ENCODE peak calls at places on chromosome 11, in eight cellular contexts. One of them, this sample, is unnamed.

GRCh38 chr11:721913-722811 is 16.1 kb downstream of the EPS8L2 start:
- DNase-seq in NCI-H1105: peak; percentile 71
- DNase-seq in foreskin fibroblast: no peak
- DNase-seq in nucleus accumbens: no peak
- DNase-seq in GM06990: no peak
- DNase-seq in naive thymus-derived CD8-positive, alpha-beta T cell: peak; percentile 53
- DNase-seq in BE2C: no peak
- DNase-seq in left ventricle myocardium inferior: no peak
- DNase-seq in this sample: no peak

GRCh38 chr11:28963189-28963588 is 855.0 kb downstream of the METTL15 start:
- DNase-seq in GM06990: no peak
- DNase-seq in naive thymus-derived CD8-positive, alpha-beta T cell: no peak
- DNase-seq in left ventricle myocardium inferior: no peak
- DNase-seq in BE2C: no peak
- DNase-seq in foreskin fibroblast: peak; percentile 46
- DNase-seq in nucleus accumbens: no peak
- DNase-seq in NCI-H1105: no peak
- DNase-seq in this sample: no peak

GRCh38 chr11:117299351-117300300 is 8.5 kb downstream of the BACE1-AS start:
- DNase-seq in BE2C: peak; percentile 24
- DNase-seq in GM06990: no peak
- DNase-seq in nucleus accumbens: no peak
- DNase-seq in left ventricle myocardium inferior: no peak
- DNase-seq in naive thymus-derived CD8-positive, alpha-beta T cell: no peak
- DNase-seq in NCI-H1105: no peak
- DNase-seq in foreskin fibroblast: no peak
- DNase-seq in this sample: peak; percentile 31

GRCh38 chr11:64353101-64353738 is 5.7 kb upstream of the RPS6KA4 start:
- DNase-seq in GM06990: no peak
- DNase-seq in foreskin fibroblast: no peak
- DNase-seq in nucleus accumbens: no peak
- DNase-seq in left ventricle myocardium inferior: no peak
- DNase-seq in naive thymus-derived CD8-positive, alpha-beta T cell: no peak
- DNase-seq in NCI-H1105: peak; percentile 63
- DNase-seq in BE2C: peak; percentile 9
- DNase-seq in this sample: no peak

GRCh38 chr11:134313821-134314607 is 17.8 kb upstream of the GLB1L2 start:
- DNase-seq in left ventricle myocardium inferior: no peak
- DNase-seq in nucleus accumbens: no peak
- DNase-seq in GM06990: no peak
- DNase-seq in naive thymus-derived CD8-positive, alpha-beta T cell: no peak
- DNase-seq in foreskin fibroblast: no peak
- DNase-seq in BE2C: no peak
- DNase-seq in NCI-H1105: no peak
- DNase-seq in this sample: no peak

GRCh38 chr11:74321487-74322188 is 10.2 kb upstream of the P4HA3 start:
- DNase-seq in left ventricle myocardium inferior: no peak
- DNase-seq in nucleus accumbens: no peak
- DNase-seq in NCI-H1105: peak; percentile 4
- DNase-seq in naive thymus-derived CD8-positive, alpha-beta T cell: peak; percentile 24
- DNase-seq in foreskin fibroblast: peak; percentile 73
- DNase-seq in GM06990: no peak
- DNase-seq in BE2C: peak; percentile 34
- DNase-seq in this sample: no peak

GRCh38 chr11:103532133-103532788 is 423.0 kb downstream of the DYNC2H1 start:
- DNase-seq in BE2C: no peak
- DNase-seq in foreskin fibroblast: peak; percentile 69
- DNase-seq in GM06990: no peak
- DNase-seq in nucleus accumbens: no peak
- DNase-seq in left ventricle myocardium inferior: no peak
- DNase-seq in NCI-H1105: no peak
- DNase-seq in naive thymus-derived CD8-positive, alpha-beta T cell: no peak
- DNase-seq in this sample: no peak

GRCh38 chr11:70307176-70307575 is 36.7 kb downstream of the PPFIA1 start:
- DNase-seq in foreskin fibroblast: no peak
- DNase-seq in NCI-H1105: no peak
- DNase-seq in GM06990: no peak
- DNase-seq in BE2C: no peak
- DNase-seq in naive thymus-derived CD8-positive, alpha-beta T cell: no peak
- DNase-seq in nucleus accumbens: no peak
- DNase-seq in left ventricle myocardium inferior: no peak
- DNase-seq in this sample: no peak

GRCh38 chr11:56331861-56332491 is 13.9 kb upstream of the OR8K1 start:
- DNase-seq in BE2C: no peak
- DNase-seq in GM06990: no peak
- DNase-seq in NCI-H1105: no peak
- DNase-seq in left ventricle myocardium inferior: no peak
- DNase-seq in nucleus accumbens: no peak
- DNase-seq in naive thymus-derived CD8-positive, alpha-beta T cell: no peak
- DNase-seq in foreskin fibroblast: no peak
- DNase-seq in this sample: no peak

GRCh38 chr11:834371-835316 is 1.9 kb downstream of the CD151 start:
- DNase-seq in nucleus accumbens: peak; percentile 42
- DNase-seq in naive thymus-derived CD8-positive, alpha-beta T cell: no peak
- DNase-seq in left ventricle myocardium inferior: peak; percentile 82
- DNase-seq in BE2C: no peak
- DNase-seq in foreskin fibroblast: peak; percentile 91
- DNase-seq in GM06990: no peak
- DNase-seq in NCI-H1105: no peak
- DNase-seq in this sample: no peak

GRCh38 chr11:69113646-69114340 is 41.9 kb upstream of the SMIM38 start:
- DNase-seq in BE2C: no peak
- DNase-seq in foreskin fibroblast: no peak
- DNase-seq in NCI-H1105: no peak
- DNase-seq in nucleus accumbens: no peak
- DNase-seq in GM06990: no peak
- DNase-seq in naive thymus-derived CD8-positive, alpha-beta T cell: no peak
- DNase-seq in left ventricle myocardium inferior: no peak
- DNase-seq in this sample: no peak

GRCh38 chr11:122628691-122629555 is 26.6 kb upstream of the UBASH3B start:
- DNase-seq in BE2C: peak; percentile 62
- DNase-seq in NCI-H1105: peak; percentile 70
- DNase-seq in nucleus accumbens: peak; percentile 69
- DNase-seq in naive thymus-derived CD8-positive, alpha-beta T cell: peak; percentile 70
- DNase-seq in foreskin fibroblast: peak; percentile 69
- DNase-seq in left ventricle myocardium inferior: peak; percentile 45
- DNase-seq in GM06990: no peak
- DNase-seq in this sample: peak; percentile 69

GRCh38 chr11:119298726-119299125 is 18.2 kb downstream of the MCAM start:
- DNase-seq in naive thymus-derived CD8-positive, alpha-beta T cell: no peak
- DNase-seq in NCI-H1105: no peak
- DNase-seq in GM06990: no peak
- DNase-seq in nucleus accumbens: no peak
- DNase-seq in BE2C: no peak
- DNase-seq in foreskin fibroblast: no peak
- DNase-seq in left ventricle myocardium inferior: peak; percentile 65
- DNase-seq in this sample: no peak

GRCh38 chr11:134578807-134579708 is 167.0 kb upstream of the B3GAT1 start:
- DNase-seq in GM06990: no peak
- DNase-seq in left ventricle myocardium inferior: no peak
- DNase-seq in nucleus accumbens: no peak
- DNase-seq in naive thymus-derived CD8-positive, alpha-beta T cell: no peak
- DNase-seq in BE2C: peak; percentile 53
- DNase-seq in NCI-H1105: no peak
- DNase-seq in foreskin fibroblast: no peak
- DNase-seq in this sample: no peak

GRCh38 chr11:120208777-120209176 is 2.1 kb upstream of the OAF start:
- DNase-seq in naive thymus-derived CD8-positive, alpha-beta T cell: no peak
- DNase-seq in NCI-H1105: no peak
- DNase-seq in foreskin fibroblast: peak; percentile 76
- DNase-seq in BE2C: no peak
- DNase-seq in left ventricle myocardium inferior: no peak
- DNase-seq in GM06990: no peak
- DNase-seq in nucleus accumbens: no peak
- DNase-seq in this sample: no peak

GRCh38 chr11:55054723-55055122 is 207.2 kb upstream of the TRIM48 start:
- DNase-seq in left ventricle myocardium inferior: no peak
- DNase-seq in BE2C: no peak
- DNase-seq in NCI-H1105: no peak
- DNase-seq in foreskin fibroblast: no peak
- DNase-seq in GM06990: no peak
- DNase-seq in nucleus accumbens: no peak
- DNase-seq in naive thymus-derived CD8-positive, alpha-beta T cell: no peak
- DNase-seq in this sample: no peak

GRCh38 chr11:73787051-73787642 is 527 bp upstream of the MRPL48 start:
- DNase-seq in NCI-H1105: no peak
- DNase-seq in BE2C: no peak
- DNase-seq in naive thymus-derived CD8-positive, alpha-beta T cell: no peak
- DNase-seq in GM06990: no peak
- DNase-seq in nucleus accumbens: peak; percentile 15
- DNase-seq in foreskin fibroblast: no peak
- DNase-seq in left ventricle myocardium inferior: no peak
- DNase-seq in this sample: peak; percentile 15

GRCh38 chr11:79486239-79486984 is 45.6 kb upstream of the TENM4 start:
- DNase-seq in NCI-H1105: no peak
- DNase-seq in foreskin fibroblast: no peak
- DNase-seq in BE2C: no peak
- DNase-seq in GM06990: no peak
- DNase-seq in naive thymus-derived CD8-positive, alpha-beta T cell: no peak
- DNase-seq in nucleus accumbens: no peak
- DNase-seq in left ventricle myocardium inferior: no peak
- DNase-seq in this sample: no peak

GRCh38 chr11:1762537-1763302 is 1.0 kb downstream of the CTSD start:
- DNase-seq in GM06990: no peak
- DNase-seq in left ventricle myocardium inferior: peak; percentile 61
- DNase-seq in BE2C: no peak
- DNase-seq in nucleus accumbens: no peak
- DNase-seq in NCI-H1105: peak; percentile 24
- DNase-seq in naive thymus-derived CD8-positive, alpha-beta T cell: no peak
- DNase-seq in foreskin fibroblast: no peak
- DNase-seq in this sample: no peak

GRCh38 chr11:122230387-122230760 is 114.4 kb upstream of the BLID start:
- DNase-seq in left ventricle myocardium inferior: no peak
- DNase-seq in nucleus accumbens: no peak
- DNase-seq in naive thymus-derived CD8-positive, alpha-beta T cell: no peak
- DNase-seq in BE2C: no peak
- DNase-seq in GM06990: no peak
- DNase-seq in foreskin fibroblast: no peak
- DNase-seq in NCI-H1105: no peak
- DNase-seq in this sample: no peak

GRCh38 chr11:76795936-76796441 is 12.8 kb downstream of the TSKU start:
- DNase-seq in nucleus accumbens: no peak
- DNase-seq in foreskin fibroblast: no peak
- DNase-seq in naive thymus-derived CD8-positive, alpha-beta T cell: no peak
- DNase-seq in NCI-H1105: no peak
- DNase-seq in left ventricle myocardium inferior: no peak
- DNase-seq in BE2C: no peak
- DNase-seq in GM06990: no peak
- DNase-seq in this sample: no peak

GRCh38 chr11:64839887-64840782 is 4.3 kb downstream of the CDC42BPG start:
- DNase-seq in left ventricle myocardium inferior: no peak
- DNase-seq in BE2C: no peak
- DNase-seq in foreskin fibroblast: no peak
- DNase-seq in NCI-H1105: no peak
- DNase-seq in nucleus accumbens: no peak
- DNase-seq in GM06990: no peak
- DNase-seq in naive thymus-derived CD8-positive, alpha-beta T cell: no peak
- DNase-seq in this sample: no peak

GRCh38 chr11:34318111-34319037 is 39.4 kb downstream of the ABTB2 start:
- DNase-seq in BE2C: no peak
- DNase-seq in naive thymus-derived CD8-positive, alpha-beta T cell: no peak
- DNase-seq in left ventricle myocardium inferior: no peak
- DNase-seq in NCI-H1105: no peak
- DNase-seq in foreskin fibroblast: peak; percentile 21
- DNase-seq in GM06990: no peak
- DNase-seq in nucleus accumbens: no peak
- DNase-seq in this sample: no peak

GRCh38 chr11:108817971-108818370 is 153.1 kb downstream of the DDX10 start:
- DNase-seq in BE2C: no peak
- DNase-seq in GM06990: no peak
- DNase-seq in left ventricle myocardium inferior: no peak
- DNase-seq in naive thymus-derived CD8-positive, alpha-beta T cell: no peak
- DNase-seq in foreskin fibroblast: no peak
- DNase-seq in nucleus accumbens: no peak
- DNase-seq in NCI-H1105: no peak
- DNase-seq in this sample: no peak

GRCh38 chr11:14150878-14151277 is 188.4 kb downstream of the SPON1 start:
- DNase-seq in nucleus accumbens: no peak
- DNase-seq in naive thymus-derived CD8-positive, alpha-beta T cell: no peak
- DNase-seq in left ventricle myocardium inferior: no peak
- DNase-seq in NCI-H1105: no peak
- DNase-seq in foreskin fibroblast: no peak
- DNase-seq in BE2C: no peak
- DNase-seq in GM06990: no peak
- DNase-seq in this sample: no peak

GRCh38 chr11:47121056-47121455 is 55.6 kb downstream of the ARFGAP2 start:
- DNase-seq in BE2C: no peak
- DNase-seq in NCI-H1105: no peak
- DNase-seq in naive thymus-derived CD8-positive, alpha-beta T cell: no peak
- DNase-seq in foreskin fibroblast: no peak
- DNase-seq in left ventricle myocardium inferior: no peak
- DNase-seq in nucleus accumbens: no peak
- DNase-seq in GM06990: no peak
- DNase-seq in this sample: no peak

GRCh38 chr11:50071584-50072225 is 39.0 kb downstream of the OR4C45 start:
- DNase-seq in naive thymus-derived CD8-positive, alpha-beta T cell: no peak
- DNase-seq in foreskin fibroblast: no peak
- DNase-seq in nucleus accumbens: no peak
- DNase-seq in NCI-H1105: no peak
- DNase-seq in left ventricle myocardium inferior: no peak
- DNase-seq in GM06990: no peak
- DNase-seq in BE2C: no peak
- DNase-seq in this sample: no peak

GRCh38 chr11:1007279-1007678 is 29.2 kb downstream of the MUC6 start:
- DNase-seq in foreskin fibroblast: no peak
- DNase-seq in BE2C: no peak
- DNase-seq in NCI-H1105: no peak
- DNase-seq in naive thymus-derived CD8-positive, alpha-beta T cell: no peak
- DNase-seq in GM06990: no peak
- DNase-seq in left ventricle myocardium inferior: no peak
- DNase-seq in nucleus accumbens: no peak
- DNase-seq in this sample: no peak

GRCh38 chr11:94558468-94558867 is 8.7 kb upstream of the PIWIL4 start:
- DNase-seq in naive thymus-derived CD8-positive, alpha-beta T cell: no peak
- DNase-seq in foreskin fibroblast: no peak
- DNase-seq in GM06990: no peak
- DNase-seq in BE2C: no peak
- DNase-seq in left ventricle myocardium inferior: no peak
- DNase-seq in NCI-H1105: no peak
- DNase-seq in nucleus accumbens: no peak
- DNase-seq in this sample: no peak